ENCODE peak calls at places on chromosome 15, in six cellular contexts. A, Z, M, G, V and J are unnamed samples.

GRCh38 chr15:87710406-87710805 is 546.1 kb downstream of the NTRK3 start:
- DNase-seq in A (no peak), Z (peak; percentile 58), M (peak; percentile 72), G (no peak), V (no peak), J (no peak)

GRCh38 chr15:25797511-25798206 is 65.5 kb downstream of the ATP10A start:
- DNase-seq in A (no peak), Z (peak; percentile 10), M (no peak), G (no peak), V (no peak), J (no peak)

GRCh38 chr15:35118987-35119386 is 33.9 kb upstream of the NANOGP8 start:
- DNase-seq in A (no peak), Z (no peak), M (no peak), G (no peak), V (no peak), J (no peak)

GRCh38 chr15:51864408-51865056 is 35.1 kb downstream of the TMOD3 start:
- DNase-seq in A (no peak), Z (peak; percentile 47), M (peak; percentile 56), G (no peak), V (peak; percentile 99), J (no peak)

GRCh38 chr15:37058316-37058985 is 41.9 kb downstream of the MEIS2 start:
- DNase-seq in A (peak; percentile 19), Z (no peak), M (peak; percentile 51), G (peak; percentile 70), V (no peak), J (no peak)

GRCh38 chr15:72285927-72286516 is 13.7 kb upstream of the PARP6 start:
- DNase-seq in A (peak; percentile 28), Z (peak; percentile 14), M (peak; percentile 12), G (peak; percentile 69), V (no peak), J (no peak)

GRCh38 chr15:65326109-65326508 is 21.6 kb downstream of the RNU5B-1 start:
- DNase-seq in A (no peak), Z (no peak), M (peak; percentile 14), G (peak; percentile 59), V (no peak), J (no peak)

GRCh38 chr15:75214293-75215096 is 12.8 kb downstream of the C15orf39 start:
- DNase-seq in A (no peak), Z (no peak), M (no peak), G (no peak), V (no peak), J (no peak)

GRCh38 chr15:38127306-38127731 is 125.3 kb upstream of the SPRED1 start:
- DNase-seq in A (no peak), Z (peak; percentile 19), M (peak; percentile 55), G (no peak), V (no peak), J (peak; percentile 82)

GRCh38 chr15:52114656-52115055 is 2.1 kb upstream of the BCL2L10 start:
- DNase-seq in A (no peak), Z (no peak), M (no peak), G (no peak), V (no peak), J (no peak)

GRCh38 chr15:76196286-76196948 is 114.9 kb downstream of the ETFA start:
- DNase-seq in A (peak; percentile 86), Z (peak; percentile 89), M (peak; percentile 88), G (no peak), V (no peak), J (peak; percentile 61)

GRCh38 chr15:77983091-77983707 is 94.3 kb downstream of the TBC1D2B start:
- DNase-seq in A (peak; percentile 34), Z (no peak), M (no peak), G (no peak), V (no peak), J (no peak)

GRCh38 chr15:48121849-48122248 is 1.1 kb downstream of the SLC24A5 start:
- DNase-seq in A (no peak), Z (no peak), M (no peak), G (no peak), V (no peak), J (no peak)

GRCh38 chr15:76158815-76159214 is 99.0 kb downstream of the TMEM266 start:
- DNase-seq in A (no peak), Z (no peak), M (no peak), G (no peak), V (no peak), J (no peak)

GRCh38 chr15:70783610-70784021 is 20.3 kb upstream of the UACA start:
- DNase-seq in A (peak; percentile 51), Z (peak; percentile 81), M (peak; percentile 79), G (no peak), V (no peak), J (peak; percentile 46)

GRCh38 chr15:78810377-78811123 is 714 bp downstream of the ADAMTS7 start:
- DNase-seq in A (no peak), Z (peak; percentile 35), M (peak; percentile 45), G (peak; percentile 74), V (no peak), J (no peak)

GRCh38 chr15:68479406-68479805 is 47.4 kb upstream of the ITGA11 start:
- DNase-seq in A (no peak), Z (peak; percentile 59), M (peak; percentile 97), G (no peak), V (no peak), J (no peak)

GRCh38 chr15:87748483-87748882 is 508.1 kb downstream of the NTRK3 start:
- DNase-seq in A (no peak), Z (no peak), M (no peak), G (no peak), V (no peak), J (no peak)

GRCh38 chr15:65305776-65306175 is 1.3 kb downstream of the RNU5B-1 start:
- DNase-seq in A (no peak), Z (no peak), M (no peak), G (no peak), V (no peak), J (no peak)

GRCh38 chr15:64134322-64134829 is 17.2 kb upstream of the SNX22 start:
- DNase-seq in A (no peak), Z (peak; percentile 44), M (peak; percentile 53), G (no peak), V (no peak), J (no peak)

DNA sequence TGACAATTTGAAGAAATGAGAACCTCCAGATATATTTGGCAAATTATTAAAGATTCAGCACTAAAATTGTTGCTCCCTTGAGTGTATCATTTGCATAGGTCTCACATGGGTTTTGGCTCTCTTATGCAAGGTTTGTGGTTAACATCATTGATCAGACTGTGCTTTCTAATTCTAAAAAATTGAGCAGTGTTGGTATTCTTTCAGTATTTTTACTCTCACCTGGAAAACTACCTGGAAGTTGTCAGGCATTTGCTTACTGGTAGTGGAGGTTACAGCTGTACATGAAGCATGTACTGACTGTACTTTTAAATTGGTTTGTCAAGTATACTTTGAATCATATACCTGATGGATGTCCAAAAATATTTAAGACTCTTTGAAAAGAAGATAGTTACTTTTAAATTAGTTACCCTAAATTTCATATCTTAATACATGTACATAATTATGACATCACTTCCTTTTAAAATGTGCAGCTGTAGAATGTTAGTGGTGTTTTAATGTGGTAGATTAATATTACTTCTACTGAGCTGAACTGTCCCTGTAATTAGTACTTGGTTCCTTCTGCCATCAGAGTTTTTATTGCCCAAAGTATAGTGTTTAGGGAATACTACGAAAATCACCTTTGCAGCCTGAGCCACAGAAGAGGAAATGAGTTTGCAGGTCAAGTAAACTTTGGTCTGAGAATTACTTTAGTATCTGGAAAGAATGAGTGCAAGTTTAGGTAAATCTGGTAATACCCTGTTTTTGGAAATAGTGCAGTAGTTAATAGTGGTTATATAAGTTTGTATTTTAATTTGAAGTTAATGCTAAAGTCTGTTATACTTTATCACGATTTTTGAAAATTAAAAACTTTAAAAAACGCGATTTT is 2.8 kb downstream of the CHD2 start:
- DNase-seq in A (no peak), Z (no peak), M (no peak), G (no peak), V (no peak), J (no peak)
- H4K20me1 ChIP-seq in A (peaks cover 57% of the 10 kb centered on the region), Z (peaks cover 22% of the 10 kb centered on the region), M (no peaks in the 10 kb centered on the region), G (peaks cover 91% of the 10 kb centered on the region), V (no peaks in the 10 kb centered on the region), J (peaks cover 19% of the 10 kb centered on the region)

GRCh38 chr15:40454904-40455391 is 14.2 kb downstream of the BAHD1 start:
- DNase-seq in A (no peak), Z (peak; percentile 54), M (peak; percentile 63), G (no peak), V (no peak), J (peak; percentile 39)
- H3K4me1 ChIP-seq in A (peaks cover 74% of the 10 kb centered on the region), Z (peaks cover 12% of the 10 kb centered on the region), M (peaks cover 11% of the 10 kb centered on the region), G (peaks cover 39% of the 10 kb centered on the region), V (peaks cover 30% of the 10 kb centered on the region), J (peaks cover 27% of the 10 kb centered on the region)

GRCh38 chr15:81809543-81809942 is 236.3 kb downstream of the MEX3B start:
- DNase-seq in A (peak; percentile 21), Z (peak; percentile 8), M (no peak), G (peak; percentile 51), V (no peak), J (no peak)
- TF ChIP-seq CTCF in A (peak; percentile 15), Z (no peak), M (no peak), G (peak; percentile 54), V (no peak), J (no peak)

GRCh38 chr15:98720036-98720435 is 71.7 kb downstream of the IGF1R start:
- DNase-seq in A (no peak), Z (no peak), M (no peak), G (no peak), V (no peak), J (no peak)
- H4K20me1 ChIP-seq in A (peaks cover 81% of the 10 kb centered on the region), Z (peaks cover 95% of the 10 kb centered on the region), M (no peaks in the 10 kb centered on the region), G (peaks cover 99% of the 10 kb centered on the region), V (peaks cover 20% of the 10 kb centered on the region), J (peaks cover 8% of the 10 kb centered on the region)

GRCh38 chr15:89759835-89760234 is 8.8 kb upstream of the MESP1 start:
- DNase-seq in A (no peak), Z (no peak), M (no peak), G (no peak), V (no peak), J (no peak)
- H3K4me1 ChIP-seq in A (peaks cover 58% of the 10 kb centered on the region), Z (no peaks in the 10 kb centered on the region), M (no peaks in the 10 kb centered on the region), G (no peaks in the 10 kb centered on the region), V (peaks cover 15% of the 10 kb centered on the region), J (peaks cover 67% of the 10 kb centered on the region)

DNA sequence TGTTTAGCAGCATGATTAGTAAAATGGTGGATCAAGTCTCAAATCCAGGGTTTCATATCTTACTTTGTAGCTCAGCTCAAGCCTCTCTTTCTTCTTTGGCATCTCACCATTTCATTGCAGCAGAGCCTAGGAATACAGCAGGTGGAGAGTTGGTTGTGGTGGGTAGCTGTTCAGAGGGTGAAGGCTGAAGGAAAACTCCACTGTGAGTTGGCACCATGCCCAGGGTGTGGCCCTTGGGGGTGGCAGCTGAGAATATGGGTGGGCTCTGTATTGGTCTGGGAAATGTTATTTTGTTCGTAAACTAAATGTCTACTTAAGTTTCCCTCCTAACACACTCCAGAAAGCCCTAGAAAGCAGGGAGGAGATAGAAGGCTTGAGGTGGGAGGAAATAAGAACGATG is 1.7 kb upstream of the MAP1A start:
- DNase-seq in A (no peak), Z (no peak), M (no peak), G (no peak), V (no peak), J (no peak)
- TF ChIP-seq CTCF in A (no peak), Z (no peak), M (no peak), G (no peak), V (no peak), J (no peak)